ENCODE peak calls at places on chromosomes 1 and 21, in six cellular contexts. One of them, this sample, is unnamed. For H3K4me1, the result is how much of the 10 kb centered on the place peaks cover.

GRCh38 chr1:54028306-54029251 is 10.6 kb upstream of the LDLRAD1 start:
- DNase-seq in CD8-positive, alpha-beta T cell: no peak
- DNase-seq in NT2/D1: no peak
- DNase-seq in body of pancreas: no peak
- DNase-seq in stomach: no peak
- DNase-seq in Panc1: no peak
- DNase-seq in this sample: no peak

GRCh38 chr21:46128983-46129571 is 26.3 kb downstream of the FTCD start:
- DNase-seq in body of pancreas: no peak
- DNase-seq in NT2/D1: no peak
- DNase-seq in stomach: no peak
- DNase-seq in Panc1: no peak
- DNase-seq in CD8-positive, alpha-beta T cell: no peak
- DNase-seq in this sample: no peak

GRCh38 chr1:145690587-145691558 is 16.3 kb downstream of the PDZK1 start:
- DNase-seq in NT2/D1: peak
- DNase-seq in Panc1: no peak
- DNase-seq in CD8-positive, alpha-beta T cell: peak
- DNase-seq in body of pancreas: no peak
- DNase-seq in stomach: no peak
- DNase-seq in this sample: peak

GRCh38 chr1:188065917-188066316 is 1237.2 kb downstream of the PLA2G4A start:
- DNase-seq in NT2/D1: no peak
- DNase-seq in body of pancreas: no peak
- DNase-seq in CD8-positive, alpha-beta T cell: no peak
- DNase-seq in stomach: no peak
- DNase-seq in Panc1: no peak
- DNase-seq in this sample: no peak

GRCh38 chr1:27967884-27968466 is 8.2 kb downstream of the XKR8 start:
- DNase-seq in NT2/D1: no peak
- DNase-seq in Panc1: no peak
- DNase-seq in CD8-positive, alpha-beta T cell: no peak
- DNase-seq in body of pancreas: no peak
- DNase-seq in stomach: no peak
- DNase-seq in this sample: no peak

GRCh38 chr1:18357831-18358230 is 122.9 kb upstream of the KLHDC7A start:
- DNase-seq in body of pancreas: no peak
- DNase-seq in CD8-positive, alpha-beta T cell: no peak
- DNase-seq in NT2/D1: no peak
- DNase-seq in Panc1: no peak
- DNase-seq in stomach: no peak
- DNase-seq in this sample: no peak

GRCh38 chr21:46552274-46552673 is 52.6 kb downstream of the S100B start:
- DNase-seq in NT2/D1: no peak
- DNase-seq in CD8-positive, alpha-beta T cell: peak
- DNase-seq in stomach: no peak
- DNase-seq in Panc1: no peak
- DNase-seq in body of pancreas: no peak
- DNase-seq in this sample: no peak

GRCh38 chr1:75330633-75331032 is 196.4 kb downstream of the LHX8 start:
- DNase-seq in NT2/D1: no peak
- DNase-seq in body of pancreas: no peak
- DNase-seq in CD8-positive, alpha-beta T cell: no peak
- DNase-seq in stomach: no peak
- DNase-seq in Panc1: no peak
- DNase-seq in this sample: no peak

GRCh38 chr1:26745191-26745590 is 42.6 kb upstream of the PIGV start:
- DNase-seq in NT2/D1: no peak
- DNase-seq in stomach: no peak
- DNase-seq in CD8-positive, alpha-beta T cell: no peak
- DNase-seq in body of pancreas: no peak
- DNase-seq in Panc1: no peak
- DNase-seq in this sample: no peak

GRCh38 chr1:26744075-26744958 is 43.4 kb upstream of the PIGV start:
- DNase-seq in Panc1: peak
- DNase-seq in stomach: peak
- DNase-seq in CD8-positive, alpha-beta T cell: peak
- DNase-seq in NT2/D1: peak
- DNase-seq in body of pancreas: peak
- DNase-seq in this sample: no peak

GRCh38 chr1:26748351-26748750 is 39.4 kb upstream of the PIGV start:
- DNase-seq in CD8-positive, alpha-beta T cell: no peak
- DNase-seq in Panc1: no peak
- DNase-seq in NT2/D1: no peak
- DNase-seq in stomach: no peak
- DNase-seq in body of pancreas: no peak
- DNase-seq in this sample: no peak

GRCh38 chr1:26749458-26749857 is 38.3 kb upstream of the PIGV start:
- DNase-seq in body of pancreas: no peak
- DNase-seq in NT2/D1: no peak
- DNase-seq in stomach: no peak
- DNase-seq in CD8-positive, alpha-beta T cell: no peak
- DNase-seq in Panc1: no peak
- DNase-seq in this sample: no peak

GRCh38 chr1:26747048-26747447 is 40.7 kb upstream of the PIGV start:
- DNase-seq in stomach: no peak
- DNase-seq in Panc1: no peak
- DNase-seq in body of pancreas: no peak
- DNase-seq in NT2/D1: no peak
- DNase-seq in CD8-positive, alpha-beta T cell: no peak
- DNase-seq in this sample: no peak
- H3K4me1 ChIP-seq in stomach: under half
- H3K4me1 ChIP-seq in Panc1: under half
- H3K4me1 ChIP-seq in body of pancreas: under half
- H3K4me1 ChIP-seq in NT2/D1: under half
- H3K4me1 ChIP-seq in CD8-positive, alpha-beta T cell: half or more
- H3K4me1 ChIP-seq in this sample: under half

GRCh38 chr1:89850844-89851410 is 30.1 kb downstream of the LRRC8D start:
- DNase-seq in CD8-positive, alpha-beta T cell: no peak
- DNase-seq in NT2/D1: no peak
- DNase-seq in Panc1: no peak
- DNase-seq in body of pancreas: no peak
- DNase-seq in stomach: no peak
- DNase-seq in this sample: no peak

GRCh38 chr1:89854140-89854539 is 33.3 kb downstream of the LRRC8D start:
- DNase-seq in stomach: no peak
- DNase-seq in Panc1: no peak
- DNase-seq in CD8-positive, alpha-beta T cell: no peak
- DNase-seq in body of pancreas: no peak
- DNase-seq in NT2/D1: no peak
- DNase-seq in this sample: no peak

DNA sequence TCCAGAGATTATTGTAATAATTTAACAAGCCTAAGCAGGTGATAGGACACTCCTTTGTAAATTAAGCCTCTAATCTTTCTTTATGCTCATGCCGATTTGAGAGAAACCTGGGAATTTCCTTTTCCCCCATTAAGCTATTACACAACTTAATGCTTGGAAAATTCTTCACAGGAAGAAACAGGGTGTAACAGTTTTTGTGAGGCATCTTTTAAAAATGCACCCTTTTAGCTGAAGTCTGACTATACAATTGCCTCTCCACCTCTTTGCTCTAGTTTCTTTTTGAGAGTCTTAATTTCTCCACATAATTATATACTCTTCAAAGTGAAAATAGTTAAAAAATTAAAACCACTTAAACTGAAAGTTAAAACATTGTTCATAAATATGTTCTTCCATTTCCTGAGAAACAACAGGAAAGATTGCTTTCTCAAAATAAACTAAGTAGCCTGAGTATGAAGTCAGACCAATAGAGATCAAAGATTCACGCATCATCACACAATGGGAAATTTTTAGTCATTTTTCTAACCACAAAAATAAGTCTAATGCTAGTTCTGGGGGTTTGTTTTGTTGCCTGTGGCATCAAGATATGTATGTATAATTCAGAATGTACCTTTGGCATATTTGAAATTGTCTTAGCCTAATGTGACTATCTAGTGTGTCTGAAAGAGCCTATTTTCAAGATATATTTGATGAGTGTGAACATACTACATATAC is 34.7 kb downstream of the LRRC8D start:
- DNase-seq in Panc1: no peak
- DNase-seq in stomach: no peak
- DNase-seq in NT2/D1: no peak
- DNase-seq in body of pancreas: no peak
- DNase-seq in CD8-positive, alpha-beta T cell: no peak
- DNase-seq in this sample: no peak
- H3K4me1 ChIP-seq in Panc1: under half
- H3K4me1 ChIP-seq in stomach: under half
- H3K4me1 ChIP-seq in NT2/D1: under half
- H3K4me1 ChIP-seq in body of pancreas: under half
- H3K4me1 ChIP-seq in CD8-positive, alpha-beta T cell: under half
- H3K4me1 ChIP-seq in this sample: under half

GRCh38 chr1:9909222-9910046 is 635 bp downstream of the CTNNBIP1 start:
- DNase-seq in CD8-positive, alpha-beta T cell: peak
- DNase-seq in stomach: peak
- DNase-seq in NT2/D1: no peak
- DNase-seq in Panc1: no peak
- DNase-seq in body of pancreas: peak
- DNase-seq in this sample: peak

GRCh38 chr1:9910425-9911178 is 533 bp upstream of the CTNNBIP1 start:
- DNase-seq in Panc1: peak
- DNase-seq in stomach: peak
- DNase-seq in body of pancreas: peak
- DNase-seq in CD8-positive, alpha-beta T cell: peak
- DNase-seq in NT2/D1: peak
- DNase-seq in this sample: peak

GRCh38 chr1:9910080-9910424 is at the start of gene CTNNBIP1:
- DNase-seq in CD8-positive, alpha-beta T cell: no peak
- DNase-seq in stomach: no peak
- DNase-seq in Panc1: no peak
- DNase-seq in NT2/D1: no peak
- DNase-seq in body of pancreas: no peak
- DNase-seq in this sample: no peak

GRCh38 chr1:9914603-9914937 is 4.5 kb upstream of the CTNNBIP1 start:
- DNase-seq in stomach: no peak
- DNase-seq in body of pancreas: no peak
- DNase-seq in Panc1: no peak
- DNase-seq in CD8-positive, alpha-beta T cell: no peak
- DNase-seq in NT2/D1: no peak
- DNase-seq in this sample: no peak

DNA sequence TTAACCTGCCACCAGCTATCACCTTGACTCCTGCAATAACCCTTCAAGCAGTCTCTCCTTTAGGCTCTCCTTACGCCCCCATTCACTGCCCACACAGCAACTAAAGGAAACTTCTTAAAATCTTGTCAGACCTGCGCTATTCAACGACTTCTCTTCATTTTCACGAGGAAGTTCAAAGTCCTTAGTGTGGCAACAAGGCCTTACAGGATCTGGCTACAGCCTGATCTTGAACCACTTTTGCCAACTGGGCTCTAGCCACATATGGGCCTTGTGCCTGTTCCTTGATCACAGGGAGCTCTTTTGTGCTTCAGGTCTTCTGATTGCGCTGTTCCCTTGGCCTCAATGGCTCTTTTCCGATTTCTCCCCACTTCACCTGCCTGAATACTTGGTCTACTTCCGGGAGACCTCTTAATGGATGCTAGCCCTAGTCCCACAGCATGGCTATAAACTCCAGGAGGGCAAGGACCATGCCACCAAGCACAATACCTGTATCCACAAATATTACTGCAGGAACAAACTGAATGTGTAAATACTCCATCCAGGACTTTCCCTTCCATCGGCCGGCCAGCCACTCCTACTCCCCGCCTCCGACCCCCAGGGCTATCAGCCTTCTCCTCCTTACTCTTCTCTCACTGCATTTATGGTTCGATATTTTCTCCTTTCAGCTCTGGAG is 2.3 kb upstream of the CTNNBIP1 start:
- DNase-seq in NT2/D1: no peak
- DNase-seq in CD8-positive, alpha-beta T cell: no peak
- DNase-seq in body of pancreas: no peak
- DNase-seq in Panc1: no peak
- DNase-seq in stomach: no peak
- DNase-seq in this sample: no peak
- H3K4me1 ChIP-seq in NT2/D1: under half
- H3K4me1 ChIP-seq in CD8-positive, alpha-beta T cell: under half
- H3K4me1 ChIP-seq in body of pancreas: under half
- H3K4me1 ChIP-seq in Panc1: under half
- H3K4me1 ChIP-seq in stomach: under half
- H3K4me1 ChIP-seq in this sample: under half

DNA sequence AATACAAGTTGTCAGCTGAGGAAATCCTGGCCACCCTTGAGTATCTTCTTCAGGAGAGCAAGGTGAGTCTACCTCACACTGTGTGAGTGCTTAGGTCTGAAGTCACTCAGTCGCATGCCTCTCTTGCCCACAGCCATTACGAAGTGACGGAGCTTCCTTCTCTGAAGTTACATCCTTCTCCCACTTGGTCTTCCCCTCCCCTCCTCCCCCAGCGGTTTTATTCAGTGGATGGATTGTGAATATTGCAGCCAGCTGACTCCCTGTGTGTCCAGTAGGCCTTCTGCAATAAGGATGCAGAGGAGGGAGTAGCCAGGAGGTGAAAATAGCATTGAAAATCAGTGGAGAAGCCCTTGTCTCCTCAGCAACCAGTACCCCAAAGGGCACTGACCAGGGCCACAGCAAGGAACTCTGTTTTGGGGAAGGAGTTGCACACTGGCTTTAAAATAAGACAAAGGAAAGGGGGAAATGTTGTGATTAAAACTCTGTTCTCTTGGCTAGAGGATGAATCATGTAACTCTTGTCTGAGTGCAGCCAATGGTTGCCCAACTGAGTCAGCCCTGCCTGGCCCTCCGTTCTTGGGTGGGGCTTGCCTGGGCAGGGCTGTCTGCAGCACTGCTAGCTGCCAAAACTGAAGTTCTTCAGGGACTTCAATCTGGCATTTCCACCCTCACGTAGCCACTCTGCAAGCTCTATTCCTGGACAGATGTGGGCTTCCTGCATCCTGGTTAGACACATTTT is 4.4 kb downstream of the S100A10 start:
- DNase-seq in CD8-positive, alpha-beta T cell: peak
- DNase-seq in body of pancreas: no peak
- DNase-seq in NT2/D1: no peak
- DNase-seq in Panc1: no peak
- DNase-seq in stomach: peak
- DNase-seq in this sample: no peak
- H3K4me1 ChIP-seq in CD8-positive, alpha-beta T cell: half or more
- H3K4me1 ChIP-seq in body of pancreas: half or more
- H3K4me1 ChIP-seq in NT2/D1: under half
- H3K4me1 ChIP-seq in Panc1: half or more
- H3K4me1 ChIP-seq in stomach: half or more
- H3K4me1 ChIP-seq in this sample: half or more

DNA sequence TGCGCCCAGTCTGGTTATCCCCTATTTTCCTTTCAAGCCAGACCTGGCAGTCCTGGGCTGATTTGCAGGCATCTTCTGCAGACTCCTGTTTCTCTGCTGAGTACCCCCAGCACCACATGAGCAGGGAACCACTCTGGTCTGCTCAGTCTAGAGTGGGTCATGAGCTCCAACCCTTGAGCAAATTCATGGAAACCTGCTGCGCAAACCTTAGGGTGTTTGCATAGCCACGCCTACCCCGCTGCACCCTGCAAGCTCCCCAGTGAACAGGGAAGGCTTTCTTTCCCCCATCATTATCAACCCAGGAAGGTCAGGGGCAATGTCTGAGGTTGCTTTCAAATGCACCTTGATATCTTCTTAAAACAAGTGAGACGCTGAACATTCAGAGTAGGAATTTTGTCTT is 11.0 kb upstream of the KCNE1 start:
- DNase-seq in stomach: peak
- DNase-seq in Panc1: no peak
- DNase-seq in CD8-positive, alpha-beta T cell: no peak
- DNase-seq in body of pancreas: no peak
- DNase-seq in NT2/D1: no peak
- DNase-seq in this sample: no peak
- H3K4me1 ChIP-seq in stomach: half or more
- H3K4me1 ChIP-seq in Panc1: under half
- H3K4me1 ChIP-seq in CD8-positive, alpha-beta T cell: under half
- H3K4me1 ChIP-seq in body of pancreas: half or more
- H3K4me1 ChIP-seq in NT2/D1: under half
- H3K4me1 ChIP-seq in this sample: under half

GRCh38 chr1:174243451-174244000 is 84.2 kb downstream of the RABGAP1L start:
- DNase-seq in NT2/D1: no peak
- DNase-seq in stomach: no peak
- DNase-seq in body of pancreas: no peak
- DNase-seq in CD8-positive, alpha-beta T cell: no peak
- DNase-seq in Panc1: no peak
- DNase-seq in this sample: no peak
- H3K4me1 ChIP-seq in NT2/D1: under half
- H3K4me1 ChIP-seq in stomach: under half
- H3K4me1 ChIP-seq in body of pancreas: under half
- H3K4me1 ChIP-seq in CD8-positive, alpha-beta T cell: under half
- H3K4me1 ChIP-seq in Panc1: under half
- H3K4me1 ChIP-seq in this sample: under half